ENCODE peak calls at places on chromosomes 7 and 10, in eight cellular contexts. O is A549; H is AG04450; G is psoas muscle; X is HCT116; A is CD4-positive, alpha-beta T cell; U is colonic mucosa; R is kidney. D is an unnamed sample. For H3K9me3, the result is how much of the 10 kb centered on the place peaks cover.

GRCh38 chr7:114082934-114083647 is 164.3 kb upstream of the PPP1R3A start:
- DNase-seq in O (peak), H (no peak), G (peak), X (no peak), A (no peak), U (peak), R (peak), D (no peak)

GRCh38 chr7:17991866-17992648 is 35.6 kb downstream of the PRPS1L1 start:
- DNase-seq in O (no peak), H (no peak), G (no peak), X (no peak), A (peak), U (peak), R (no peak), D (no peak)

GRCh38 chr7:83520706-83521105 is 128.2 kb downstream of the SEMA3E start:
- DNase-seq in O (no peak), H (no peak), G (no peak), X (no peak), A (no peak), U (no peak), R (no peak), D (no peak)

GRCh38 chr10:30782543-30783461 is 153.2 kb upstream of the LYZL2 start:
- DNase-seq in O (no peak), H (no peak), G (peak), X (no peak), A (no peak), U (no peak), R (no peak), D (no peak)

GRCh38 chr7:143046334-143046935 is 5.7 kb upstream of the OR6V1 start:
- DNase-seq in O (no peak), H (no peak), G (no peak), X (no peak), A (no peak), U (no peak), R (no peak), D (no peak)

GRCh38 chr7:12719141-12719919 is 31.9 kb downstream of the ARL4A start:
- DNase-seq in O (peak), H (no peak), G (no peak), X (no peak), A (no peak), U (no peak), R (no peak), D (no peak)

GRCh38 chr7:128231021-128231420 is 10.1 kb upstream of the LEP start:
- DNase-seq in O (no peak), H (no peak), G (no peak), X (no peak), A (no peak), U (no peak), R (no peak), D (no peak)

GRCh38 chr10:37109000-37109399 is 16.4 kb upstream of the ANKRD30A start:
- DNase-seq in O (no peak), H (no peak), G (no peak), X (no peak), A (no peak), U (no peak), R (no peak), D (no peak)

GRCh38 chr7:118473271-118473670 is 248.8 kb downstream of the ANKRD7 start:
- DNase-seq in O (no peak), H (no peak), G (no peak), X (no peak), A (no peak), U (no peak), R (no peak), D (no peak)

GRCh38 chr10:24872049-24872789 is 80.2 kb downstream of the PRTFDC1 start:
- DNase-seq in O (no peak), H (no peak), G (no peak), X (no peak), A (no peak), U (no peak), R (no peak), D (no peak)

GRCh38 chr7:41292457-41292856 is 410.4 kb downstream of the INHBA start:
- DNase-seq in O (no peak), H (no peak), G (no peak), X (no peak), A (no peak), U (no peak), R (no peak), D (no peak)

GRCh38 chr7:133770863-133771492 is 356.2 kb upstream of the LRGUK start:
- DNase-seq in O (no peak), H (peak), G (no peak), X (no peak), A (no peak), U (no peak), R (no peak), D (no peak)

GRCh38 chr7:71411475-71411874 is 279.5 kb downstream of the GALNT17 start:
- DNase-seq in O (no peak), H (no peak), G (no peak), X (no peak), A (no peak), U (no peak), R (no peak), D (no peak)

GRCh38 chr7:50713357-50713965 is 69.2 kb downstream of the GRB10 start:
- DNase-seq in O (no peak), H (no peak), G (no peak), X (no peak), A (no peak), U (no peak), R (no peak), D (no peak)

GRCh38 chr7:98149293-98149692 is 42.6 kb downstream of the LMTK2 start:
- DNase-seq in O (no peak), H (no peak), G (no peak), X (no peak), A (no peak), U (peak), R (no peak), D (no peak)

GRCh38 chr7:149817836-149818535 is 20.2 kb upstream of the ZNF862 start:
- DNase-seq in O (no peak), H (no peak), G (peak), X (no peak), A (no peak), U (no peak), R (peak), D (no peak)

GRCh38 chr7:96976106-96976505 is 29.2 kb upstream of the DLX6 start:
- DNase-seq in O (no peak), H (no peak), G (no peak), X (no peak), A (no peak), U (no peak), R (no peak), D (no peak)

GRCh38 chr10:88833722-88834121 is 17.9 kb downstream of the ANKRD22 start:
- DNase-seq in O (no peak), H (no peak), G (no peak), X (no peak), A (no peak), U (no peak), R (no peak), D (no peak)

GRCh38 chr7:47193003-47193402 is 388.9 kb downstream of the TNS3 start:
- DNase-seq in O (no peak), H (no peak), G (no peak), X (no peak), A (no peak), U (peak), R (no peak), D (no peak)

GRCh38 chr7:139035588-139036353 is at the start of gene ZC3HAV1L:
- DNase-seq in O (peak), H (peak), G (peak), X (peak), A (no peak), U (peak), R (peak), D (peak)

GRCh38 chr10:86345296-86346168 is 21.1 kb downstream of the GRID1 start:
- DNase-seq in O (peak), H (no peak), G (no peak), X (peak), A (no peak), U (no peak), R (peak), D (peak)

GRCh38 chr7:13050703-13051102 is 363.3 kb downstream of the ARL4A start:
- DNase-seq in O (peak), H (peak), G (no peak), X (no peak), A (no peak), U (no peak), R (no peak), D (no peak)

GRCh38 chr10:47374611-47375536 is 9.2 kb downstream of the ZNF488 start:
- DNase-seq in O (no peak), H (peak), G (peak), X (no peak), A (no peak), U (peak), R (no peak), D (peak)

GRCh38 chr7:86629-87028 is 105.7 kb upstream of the FAM20C start:
- DNase-seq in O (no peak), H (no peak), G (no peak), X (no peak), A (no peak), U (no peak), R (no peak), D (no peak)

GRCh38 chr10:86648706-86649426 is 5.5 kb upstream of the OPN4 start:
- DNase-seq in O (peak), H (peak), G (peak), X (no peak), A (no peak), U (peak), R (no peak), D (peak)

GRCh38 chr7:1986366-1987083 is 246.2 kb downstream of the MAD1L1 start:
- DNase-seq in O (no peak), H (no peak), G (peak), X (no peak), A (peak), U (no peak), R (peak), D (no peak)

GRCh38 chr7:106382129-106382528 is 97.3 kb upstream of the NAMPT start:
- DNase-seq in O (no peak), H (no peak), G (no peak), X (no peak), A (no peak), U (no peak), R (no peak), D (no peak)
- TF ChIP-seq CTCF in O (no peak), H (no peak), G (no peak), X (no peak), A (no peak), U (no peak), R (no peak), D (no peak)

GRCh38 chr10:67969875-67970274 is 85.4 kb downstream of the SIRT1 start:
- DNase-seq in O (no peak), H (no peak), G (no peak), X (no peak), A (no peak), U (no peak), R (no peak), D (no peak)
- H3K9me3 ChIP-seq in O (under half), H (under half), G (under half), X (under half), A (under half), U (under half), R (under half), D (under half)

GRCh38 chr7:55111007-55111406 is 92.2 kb downstream of the EGFR start:
- DNase-seq in O (no peak), H (peak), G (no peak), X (no peak), A (no peak), U (no peak), R (no peak), D (no peak)

GRCh38 chr7:55108401-55108800 is 89.6 kb downstream of the EGFR start:
- DNase-seq in O (no peak), H (no peak), G (no peak), X (no peak), A (no peak), U (no peak), R (no peak), D (no peak)

GRCh38 chr7:55108818-55109217 is 90.0 kb downstream of the EGFR start:
- DNase-seq in O (no peak), H (no peak), G (no peak), X (no peak), A (no peak), U (no peak), R (no peak), D (no peak)

GRCh38 chr7:55107946-55108345 is 89.1 kb downstream of the EGFR start:
- DNase-seq in O (no peak), H (no peak), G (no peak), X (no peak), A (no peak), U (no peak), R (no peak), D (no peak)

DNA sequence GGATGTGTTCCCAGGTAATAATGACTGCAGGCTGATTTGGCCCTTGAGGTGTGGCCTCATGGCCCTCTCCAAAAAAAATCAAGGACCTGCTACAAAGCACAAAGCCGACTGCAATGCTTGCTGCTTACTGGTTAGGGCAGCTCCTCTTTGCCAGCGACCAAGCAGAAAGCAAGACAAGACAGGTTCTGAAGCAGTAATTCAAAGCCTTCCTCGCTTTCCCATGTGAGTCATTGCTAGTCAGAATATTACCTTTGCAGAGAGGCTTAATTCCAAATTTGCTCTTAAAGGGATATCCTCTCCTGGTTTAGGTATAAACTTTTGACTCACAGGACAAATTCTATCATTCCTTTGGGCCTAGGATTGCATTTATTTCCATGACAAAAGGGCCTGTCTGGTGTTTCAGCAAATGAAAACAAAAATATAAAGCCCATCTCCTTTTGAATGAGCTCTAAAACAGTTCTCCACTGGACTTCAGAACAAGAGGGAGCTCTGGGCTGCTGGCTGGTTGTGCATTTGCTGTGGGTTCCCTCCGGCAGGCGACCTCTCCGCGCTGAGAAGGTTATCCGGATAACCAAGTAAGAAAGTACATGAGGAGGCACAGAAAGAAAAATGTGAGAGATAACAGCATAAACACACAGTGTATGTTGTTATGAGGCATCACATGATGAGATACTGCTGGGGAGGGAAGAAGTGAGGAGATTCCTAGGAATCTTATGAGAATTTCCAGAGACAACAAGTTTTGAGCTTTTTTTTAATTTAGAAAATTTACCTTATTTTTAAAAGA is 90.8 kb downstream of the EGFR start:
- DNase-seq in O (no peak), H (no peak), G (no peak), X (peak), A (no peak), U (no peak), R (no peak), D (no peak)
- TF ChIP-seq CTCF in O (no peak), H (no peak), G (no peak), X (no peak), A (no peak), U (no peak), R (no peak), D (no peak)

GRCh38 chr10:43013065-43013464 is 63.8 kb upstream of the RET start:
- DNase-seq in O (no peak), H (no peak), G (no peak), X (no peak), A (no peak), U (no peak), R (no peak), D (no peak)

DNA sequence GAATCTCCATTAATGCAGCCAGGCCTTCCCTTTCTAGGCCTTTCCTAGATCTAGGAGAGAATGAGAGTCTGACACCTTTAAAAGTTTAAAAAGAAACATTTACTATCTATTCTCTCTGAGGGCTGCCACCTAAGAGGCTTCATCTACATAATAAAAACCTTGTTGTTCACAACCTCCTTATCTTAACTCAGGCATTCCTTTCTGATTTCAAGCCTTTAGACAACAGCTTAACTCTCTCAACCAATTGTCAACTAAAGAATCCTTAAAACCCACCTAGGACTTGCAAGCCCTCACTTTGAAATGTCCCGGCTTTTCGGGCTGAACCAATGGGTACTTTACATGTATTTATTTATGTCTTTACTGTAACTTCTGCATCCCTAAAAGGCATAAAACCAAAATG is 64.3 kb upstream of the RET start:
- DNase-seq in O (no peak), H (no peak), G (no peak), X (no peak), A (no peak), U (no peak), R (no peak), D (no peak)
- H3K9me3 ChIP-seq in O (under half), H (under half), G (under half), X (under half), A (under half), U (under half), R (under half), D (under half)

GRCh38 chr7:107169120-107170050 is 582 bp downstream of the HBP1 start:
- DNase-seq in O (peak), H (peak), G (peak), X (peak), A (peak), U (peak), R (peak), D (peak)

GRCh38 chr7:107165341-107165740 is 3.5 kb upstream of the HBP1 start:
- DNase-seq in O (no peak), H (no peak), G (no peak), X (no peak), A (no peak), U (no peak), R (no peak), D (no peak)

GRCh38 chr7:107166702-107167426 is 1.9 kb upstream of the HBP1 start:
- DNase-seq in O (no peak), H (no peak), G (no peak), X (no peak), A (no peak), U (no peak), R (no peak), D (no peak)

GRCh38 chr7:107168233-107169119 is at the start of gene HBP1:
- DNase-seq in O (peak), H (peak), G (peak), X (peak), A (peak), U (peak), R (peak), D (peak)

DNA sequence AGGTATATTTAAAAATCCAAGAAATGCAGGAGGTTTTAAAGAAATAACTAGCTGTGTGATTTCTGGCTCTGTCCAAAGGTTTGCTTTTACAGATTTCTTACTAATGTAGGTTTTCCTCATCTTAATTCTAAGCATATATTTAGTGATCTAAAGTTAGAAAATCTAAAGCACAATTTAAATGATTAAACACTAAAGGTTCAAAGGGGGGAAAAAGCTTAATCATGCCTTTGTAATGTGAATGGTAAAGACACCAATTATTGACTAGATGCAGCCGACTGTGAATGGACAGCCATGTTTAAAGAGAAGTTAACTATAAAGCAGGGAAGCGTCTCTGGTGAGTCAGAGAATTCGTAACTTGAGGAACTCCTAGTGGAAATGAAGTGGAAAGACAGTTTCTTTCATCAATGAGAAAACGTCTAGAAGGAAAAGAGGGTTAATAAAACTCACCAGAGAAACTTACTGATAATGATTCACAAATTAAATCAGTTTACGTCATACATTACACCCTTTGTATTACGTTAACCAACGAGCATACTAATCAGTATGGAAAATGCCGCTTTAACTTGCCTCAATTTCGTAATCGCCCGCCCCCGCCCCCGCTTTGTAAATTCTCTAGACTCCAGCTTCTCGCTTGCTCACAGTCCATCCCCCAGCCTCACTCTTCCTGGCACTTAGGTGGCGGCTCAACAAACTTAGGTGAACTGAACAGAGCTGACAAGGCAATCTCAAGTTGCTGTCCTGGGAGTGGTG is 1.1 kb upstream of the HBP1 start:
- DNase-seq in O (peak), H (peak), G (no peak), X (peak), A (no peak), U (peak), R (no peak), D (no peak)
- TF ChIP-seq CTCF in O (peak), H (peak), G (peak), X (peak), A (peak), U (peak), R (peak), D (no peak)

GRCh38 chr10:130360826-130361311 is 224.7 kb downstream of the GLRX3 start:
- DNase-seq in O (no peak), H (no peak), G (no peak), X (no peak), A (no peak), U (no peak), R (no peak), D (no peak)

GRCh38 chr10:130361351-130362105 is 225.3 kb downstream of the GLRX3 start:
- DNase-seq in O (no peak), H (no peak), G (no peak), X (no peak), A (no peak), U (no peak), R (no peak), D (no peak)

GRCh38 chr10:130363051-130363450 is 226.9 kb downstream of the GLRX3 start:
- DNase-seq in O (no peak), H (no peak), G (no peak), X (no peak), A (no peak), U (no peak), R (no peak), D (no peak)

GRCh38 chr10:130363899-130364298 is 227.7 kb downstream of the GLRX3 start:
- DNase-seq in O (no peak), H (no peak), G (no peak), X (no peak), A (no peak), U (no peak), R (no peak), D (no peak)

DNA sequence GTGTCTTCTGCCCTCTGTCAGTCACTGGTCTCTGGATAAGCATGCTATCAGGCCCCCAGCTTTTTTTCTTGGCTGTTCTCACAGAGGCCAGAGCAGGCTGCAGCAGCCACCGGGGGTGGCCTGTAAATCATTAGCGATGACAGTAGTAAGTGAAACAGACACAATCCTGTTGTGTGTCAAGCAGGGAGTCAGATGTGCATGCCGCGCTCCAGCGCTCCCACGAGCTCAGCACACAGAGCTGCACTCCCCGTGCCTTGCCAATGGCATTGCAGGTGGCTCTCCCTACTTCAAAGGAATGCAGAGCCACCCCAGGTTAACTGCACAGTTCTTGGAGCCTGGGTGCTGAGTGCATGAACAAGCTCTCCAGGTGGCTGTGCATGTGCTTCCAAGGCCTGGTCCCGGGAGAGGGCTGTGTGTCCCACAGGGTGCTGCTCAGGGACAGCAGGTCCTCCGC is 226.1 kb downstream of the GLRX3 start:
- DNase-seq in O (no peak), H (no peak), G (no peak), X (no peak), A (no peak), U (no peak), R (no peak), D (no peak)
- H3K9me3 ChIP-seq in O (under half), H (half or more), G (under half), X (under half), A (under half), U (under half), R (under half), D (under half)

GRCh38 chr10:127402596-127403409 is 146.3 kb upstream of the NPS start:
- DNase-seq in O (no peak), H (no peak), G (no peak), X (no peak), A (no peak), U (no peak), R (no peak), D (no peak)
- TF ChIP-seq CTCF in O (no peak), H (no peak), G (no peak), X (no peak), A (no peak), U (no peak), R (no peak), D (no peak)

D was measured in lung.